ENCODE peak calls at places on chromosomes 4 and X, in eight cellular contexts. V, R, D, E, H, T, M and J are unnamed samples.

GRCh38 chrX:39856472-39857121 is 241.2 kb downstream of the BCOR start:
- DNase-seq in T (no peak), D (no peak), R (no peak), E (no peak), M (no peak), V (no peak), H (no peak), J (no peak)

GRCh38 chr4:26263165-26263564 is 57.6 kb upstream of the RBPJ start:
- DNase-seq in R (no peak), V (no peak), T (no peak), M (no peak), D (no peak), H (no peak), E (no peak), J (peak)

GRCh38 chr4:177047851-177048174 is 255.1 kb upstream of the VEGFC start:
- DNase-seq in D (no peak), M (peak), H (no peak), R (no peak), V (no peak), T (no peak), E (no peak), J (peak)

GRCh38 chrX:110143454-110144210 is 140.7 kb downstream of the TMEM164 start:
- DNase-seq in H (no peak), T (no peak), M (no peak), E (peak), D (no peak), R (no peak), V (no peak), J (no peak)

GRCh38 chr4:24624381-24624780 is 40.0 kb upstream of the DHX15 start:
- DNase-seq in V (no peak), H (no peak), D (no peak), T (no peak), M (no peak), E (no peak), R (no peak), J (no peak)

GRCh38 chr4:107559653-107560052 is 160.4 kb downstream of the PAPSS1 start:
- DNase-seq in R (no peak), T (no peak), M (no peak), D (no peak), E (no peak), H (no peak), V (no peak), J (no peak)

GRCh38 chr4:188030401-188030800 is 34.8 kb downstream of the ZFP42 start:
- DNase-seq in M (no peak), R (no peak), D (no peak), T (no peak), V (no peak), H (no peak), E (no peak), J (no peak)

GRCh38 chr4:64617813-64618212 is 208.6 kb upstream of the TECRL start:
- DNase-seq in T (no peak), R (no peak), D (no peak), V (no peak), E (no peak), M (no peak), H (no peak), J (peak)

GRCh38 chrX:24025741-24026402 is 1.1 kb downstream of the KLHL15 start:
- DNase-seq in H (no peak), V (peak), E (peak), R (no peak), T (no peak), M (peak), D (no peak), J (peak)

GRCh38 chr4:106628616-106629606 is 260.3 kb upstream of the GIMD1 start:
- DNase-seq in M (peak), H (no peak), V (no peak), R (no peak), D (no peak), E (no peak), T (peak), J (peak)

GRCh38 chrX:11663875-11664210 is 1.9 kb downstream of the ARHGAP6 start:
- DNase-seq in M (no peak), E (no peak), V (no peak), H (no peak), T (no peak), R (no peak), D (no peak), J (no peak)

GRCh38 chrX:134908235-134908834 is 82.5 kb upstream of the SMIM10 start:
- DNase-seq in M (peak), R (no peak), H (no peak), D (peak), E (no peak), T (no peak), V (peak), J (peak)

GRCh38 chr4:55438314-55438713 is 42.6 kb downstream of the TMEM165 start:
- DNase-seq in E (no peak), R (no peak), H (no peak), M (no peak), T (no peak), V (no peak), D (no peak), J (no peak)